ENCODE peak calls at places on chromosomes 6 and 20, in nine cellular contexts. G is dermis microvascular lymphatic vessel endothelial cell, C is uterus, K is DMS153, W is tibial artery, U is Kasumi-1, M is mesothelial cell of epicardium, L is activated T-cell treated with anti-CD3 and anti-CD28 coated beads for 1 hour, D is astrocyte of the spinal cord. N is an unnamed sample.

GRCh38 chr6:53792016-53792415 is 2.8 kb upstream of the LRRC1 start:
- DNase-seq in D (no peak), L (no peak), C (no peak), K (no peak), G (no peak), W (no peak), U (no peak), M (no peak), N (no peak)

GRCh38 chr6:7633361-7633760 is 43.4 kb downstream of the SNRNP48 start:
- DNase-seq in C (no peak), U (no peak), K (no peak), D (no peak), W (no peak), G (no peak), L (no peak), M (no peak), N (no peak)

GRCh38 chr20:11011653-11012052 is 337.9 kb upstream of the JAG1 start:
- DNase-seq in C (no peak), L (no peak), K (no peak), D (no peak), W (no peak), G (no peak), M (no peak), U (no peak), N (no peak)

GRCh38 chr20:1816384-1817381 is 78.5 kb upstream of the SIRPA start:
- DNase-seq in C (no peak), D (peak), W (peak), M (no peak), G (peak), L (no peak), U (no peak), K (no peak), N (no peak)

GRCh38 chr6:130054725-130055124 is 36.3 kb downstream of the L3MBTL3 start:
- DNase-seq in D (no peak), C (no peak), M (no peak), U (no peak), G (no peak), K (no peak), W (no peak), L (no peak), N (no peak)

GRCh38 chr6:80469977-80470376 is 363.5 kb downstream of the BCKDHB start:
- DNase-seq in W (no peak), C (no peak), D (no peak), U (no peak), K (no peak), L (no peak), M (no peak), G (no peak), N (no peak)

GRCh38 chr6:100573169-100573568 is 108.4 kb upstream of the SIM1 start:
- DNase-seq in L (no peak), G (peak), K (no peak), D (peak), W (no peak), C (no peak), M (no peak), U (peak), N (no peak)

GRCh38 chr6:139519571-139520031 is 145.2 kb upstream of the CITED2 start:
- DNase-seq in L (no peak), C (no peak), D (no peak), U (no peak), K (no peak), G (no peak), M (no peak), W (no peak), N (no peak)

GRCh38 chr6:37068523-37069270 is 63.2 kb downstream of the FGD2 start:
- DNase-seq in D (no peak), L (no peak), K (no peak), M (no peak), U (no peak), W (no peak), G (no peak), C (no peak), N (no peak)

GRCh38 chr6:155187994-155188706 is 75.7 kb upstream of the CLDN20 start:
- DNase-seq in U (no peak), G (peak), C (no peak), D (peak), W (no peak), K (no peak), M (no peak), L (no peak), N (no peak)

GRCh38 chr20:40942015-40942414 is 86.6 kb upstream of the TOP1 start:
- DNase-seq in C (no peak), D (no peak), G (no peak), M (no peak), W (no peak), K (no peak), L (no peak), U (peak), N (no peak)

GRCh38 chr6:110185879-110186278 is 5.7 kb downstream of the CDC40 start:
- DNase-seq in M (no peak), D (no peak), G (no peak), W (no peak), K (no peak), U (no peak), C (no peak), L (no peak), N (no peak)

GRCh38 chr20:6595704-6596103 is 171.8 kb upstream of the BMP2 start:
- DNase-seq in C (no peak), W (no peak), L (no peak), D (peak), G (no peak), U (no peak), K (no peak), M (no peak), N (no peak)

GRCh38 chr6:30885999-30886896 is 1.9 kb downstream of the DDR1 start:
- DNase-seq in D (peak), K (peak), U (peak), L (peak), C (peak), W (peak), G (no peak), M (peak), N (peak)

GRCh38 chr20:59820204-59821041 is 113.0 kb downstream of the SYCP2 start:
- DNase-seq in K (peak), U (no peak), D (no peak), L (no peak), W (no peak), M (no peak), G (no peak), C (peak), N (no peak)

GRCh38 chr20:967796-968742 is 34.0 kb downstream of the RSPO4 start:
- DNase-seq in U (peak), M (no peak), L (no peak), W (no peak), D (peak), G (peak), C (no peak), K (no peak), N (no peak)

GRCh38 chr6:158589371-158589770 is 29.5 kb downstream of the TMEM181 start:
- DNase-seq in K (no peak), L (no peak), G (no peak), U (no peak), W (no peak), M (no peak), D (no peak), C (no peak), N (no peak)

GRCh38 chr6:32947552-32948465 is 5.1 kb downstream of the HLA-DMA start:
- DNase-seq in C (no peak), W (no peak), D (peak), U (peak), G (peak), K (peak), M (no peak), L (peak), N (peak)

GRCh38 chr6:153001767-153002612 is 519 bp downstream of the MTRF1L start:
- DNase-seq in G (no peak), D (no peak), C (no peak), M (no peak), W (no peak), K (no peak), L (no peak), U (no peak), N (peak)

GRCh38 chr20:47430862-47431588 is 70.7 kb upstream of the NCOA3 start:
- DNase-seq in W (no peak), L (no peak), C (no peak), K (no peak), M (no peak), G (no peak), U (no peak), D (no peak), N (no peak)

GRCh38 chr6:53335224-53335994 is 13.3 kb downstream of the ELOVL5 start:
- DNase-seq in L (peak), D (no peak), M (no peak), C (no peak), U (no peak), G (no peak), W (no peak), K (peak), N (no peak)